ENCODE peak calls at places on chromosomes 7 and 10, in four cellular contexts. One of them, this sample, is unnamed.

GRCh38 chr7:116610210-116610609 is 61.8 kb upstream of the MET start:
- DNase-seq in GM12878: no peak
- DNase-seq in WTC11: no peak
- DNase-seq in K562: no peak
- DNase-seq in this sample: no peak

GRCh38 chr7:142323706-142324105 is 65.8 kb upstream of the PRSS58 start:
- DNase-seq in GM12878: no peak
- DNase-seq in WTC11: peak; percentile 88
- DNase-seq in K562: peak; percentile 74
- DNase-seq in this sample: peak; percentile 13

GRCh38 chr10:91541481-91541880 is 91.4 kb downstream of the PPP1R3C start:
- DNase-seq in WTC11: no peak
- DNase-seq in K562: no peak
- DNase-seq in GM12878: no peak
- DNase-seq in this sample: no peak

GRCh38 chr7:28296571-28297483 is 115.5 kb upstream of the CREB5 start:
- DNase-seq in GM12878: no peak
- DNase-seq in K562: peak; percentile 33
- DNase-seq in WTC11: peak; percentile 71
- DNase-seq in this sample: no peak

GRCh38 chr10:88091490-88092061 is 228.2 kb downstream of the PTEN start:
- DNase-seq in GM12878: peak; percentile 98
- DNase-seq in WTC11: no peak
- DNase-seq in K562: no peak
- DNase-seq in this sample: no peak

GRCh38 chr7:44796504-44797328 is at the start of gene PPIA:
- DNase-seq in GM12878: peak; percentile 87
- DNase-seq in WTC11: peak; percentile 98
- DNase-seq in K562: peak; percentile 100
- DNase-seq in this sample: peak; percentile 95

GRCh38 chr7:33186187-33186586 is 56.8 kb downstream of the BBS9 start:
- DNase-seq in WTC11: no peak
- DNase-seq in K562: no peak
- DNase-seq in GM12878: no peak
- DNase-seq in this sample: no peak

GRCh38 chr10:102837230-102837721 is at the start of gene CYP17A1:
- DNase-seq in GM12878: no peak
- DNase-seq in K562: peak; percentile 47
- DNase-seq in WTC11: no peak
- DNase-seq in this sample: no peak

GRCh38 chr10:95363303-95363912 is 72.6 kb upstream of the PDLIM1 start:
- DNase-seq in GM12878: peak; percentile 50
- DNase-seq in K562: peak; percentile 61
- DNase-seq in WTC11: no peak
- DNase-seq in this sample: peak; percentile 71

GRCh38 chr10:104824378-104825006 is 183.4 kb downstream of the SORCS3 start:
- DNase-seq in WTC11: peak; percentile 75
- DNase-seq in GM12878: no peak
- DNase-seq in K562: peak; percentile 4
- DNase-seq in this sample: no peak

GRCh38 chr10:230758-231157 is 95.5 kb downstream of the ZMYND11 start:
- DNase-seq in GM12878: no peak
- DNase-seq in WTC11: no peak
- DNase-seq in K562: peak; percentile 26
- DNase-seq in this sample: peak; percentile 15

GRCh38 chr7:68147621-68148238 is 1151.1 kb downstream of the TYW1 start:
- DNase-seq in K562: no peak
- DNase-seq in GM12878: no peak
- DNase-seq in WTC11: no peak
- DNase-seq in this sample: no peak

GRCh38 chr7:4738711-4739527 is 36.5 kb upstream of the AP5Z1 start:
- DNase-seq in WTC11: no peak
- DNase-seq in GM12878: no peak
- DNase-seq in K562: peak; percentile 90
- DNase-seq in this sample: peak; percentile 77

GRCh38 chr7:128387663-128388485 is 21.9 kb downstream of the IMPDH1 start:
- DNase-seq in GM12878: no peak
- DNase-seq in WTC11: peak; percentile 94
- DNase-seq in K562: peak; percentile 95
- DNase-seq in this sample: peak; percentile 68

GRCh38 chr10:110865804-110866482 is 5.8 kb upstream of the PDCD4 start:
- DNase-seq in GM12878: no peak
- DNase-seq in K562: no peak
- DNase-seq in WTC11: no peak
- DNase-seq in this sample: no peak

GRCh38 chr10:79022565-79023488 is 45.9 kb upstream of the ZMIZ1 start:
- DNase-seq in GM12878: peak; percentile 12
- DNase-seq in WTC11: peak; percentile 67
- DNase-seq in K562: peak; percentile 96
- DNase-seq in this sample: peak; percentile 65

GRCh38 chr7:120691915-120692314 is 166.0 kb downstream of the TSPAN12 start:
- DNase-seq in WTC11: no peak
- DNase-seq in GM12878: no peak
- DNase-seq in K562: no peak
- DNase-seq in this sample: no peak

GRCh38 chr10:118721005-118721876 is 33.5 kb downstream of the CACUL1 start:
- DNase-seq in WTC11: peak; percentile 47
- DNase-seq in GM12878: no peak
- DNase-seq in K562: peak; percentile 14
- DNase-seq in this sample: peak; percentile 28

GRCh38 chr7:143417734-143418378 is 9.2 kb upstream of the EPHA1 start:
- DNase-seq in WTC11: no peak
- DNase-seq in GM12878: no peak
- DNase-seq in K562: no peak
- DNase-seq in this sample: no peak

GRCh38 chr10:34698248-34698831 is 116.8 kb downstream of the PARD3 start:
- DNase-seq in GM12878: no peak
- DNase-seq in WTC11: no peak
- DNase-seq in K562: no peak
- DNase-seq in this sample: no peak
- TF ChIP-seq CBFB in GM12878: no peak
- TF ChIP-seq CBFB in WTC11: no peak
- TF ChIP-seq CBFB in K562: no peak
- TF ChIP-seq CBFB in this sample: no peak

GRCh38 chr7:1949681-1950055 is 279.6 kb downstream of the ELFN1 start:
- DNase-seq in WTC11: no peak
- DNase-seq in K562: no peak
- DNase-seq in GM12878: no peak
- DNase-seq in this sample: no peak
- TF ChIP-seq ETV6 in WTC11: no peak
- TF ChIP-seq ETV6 in K562: no peak
- TF ChIP-seq ETV6 in GM12878: no peak
- TF ChIP-seq ETV6 in this sample: no peak

GRCh38 chr7:112495820-112496462 is 15.2 kb downstream of the LSMEM1 start:
- DNase-seq in K562: peak; percentile 53
- DNase-seq in WTC11: peak; percentile 47
- DNase-seq in GM12878: no peak
- DNase-seq in this sample: peak; percentile 48
- TF ChIP-seq CBFB in K562: no peak
- TF ChIP-seq CBFB in WTC11: no peak
- TF ChIP-seq CBFB in GM12878: no peak
- TF ChIP-seq CBFB in this sample: no peak

GRCh38 chr7:801940-802364 is 30.3 kb upstream of the SUN1 start:
- DNase-seq in K562: no peak
- DNase-seq in GM12878: no peak
- DNase-seq in WTC11: no peak
- DNase-seq in this sample: no peak

GRCh38 chr7:802500-803242 is 29.6 kb upstream of the SUN1 start:
- DNase-seq in K562: no peak
- DNase-seq in WTC11: no peak
- DNase-seq in GM12878: no peak
- DNase-seq in this sample: no peak

GRCh38 chr7:803243-803635 is 29.0 kb upstream of the SUN1 start:
- DNase-seq in K562: no peak
- DNase-seq in WTC11: no peak
- DNase-seq in GM12878: no peak
- DNase-seq in this sample: no peak

DNA sequence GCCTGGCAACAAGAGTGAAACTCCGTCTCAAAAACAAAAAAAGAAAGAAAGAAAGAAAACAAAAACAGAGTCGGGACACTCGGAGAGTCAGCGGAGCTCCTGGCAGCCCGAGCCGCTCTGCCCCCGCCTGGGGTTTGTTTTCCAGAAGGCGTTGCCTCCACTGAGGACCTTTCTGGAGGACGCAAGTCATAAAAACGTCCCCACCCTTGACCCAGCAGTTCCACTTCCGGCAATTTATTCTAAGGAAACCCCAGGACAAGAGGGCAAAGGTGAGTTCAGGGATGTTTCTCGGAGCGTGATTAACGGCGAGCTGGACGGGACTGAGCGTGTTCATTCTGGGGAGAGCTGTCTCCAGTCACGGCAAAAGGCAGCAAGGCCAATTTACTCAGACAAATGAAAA is 27.0 kb upstream of the SUN1 start:
- DNase-seq in K562: no peak
- DNase-seq in GM12878: no peak
- DNase-seq in WTC11: no peak
- DNase-seq in this sample: no peak
- TF ChIP-seq ETV6 in K562: no peak
- TF ChIP-seq ETV6 in GM12878: no peak
- TF ChIP-seq ETV6 in WTC11: no peak
- TF ChIP-seq ETV6 in this sample: no peak

GRCh38 chr10:101014230-101014884 is 14.7 kb downstream of the LZTS2 start:
- DNase-seq in GM12878: no peak
- DNase-seq in K562: peak; percentile 73
- DNase-seq in WTC11: peak; percentile 91
- DNase-seq in this sample: no peak
- TF ChIP-seq CBFB in GM12878: no peak
- TF ChIP-seq CBFB in K562: no peak
- TF ChIP-seq CBFB in WTC11: no peak
- TF ChIP-seq CBFB in this sample: no peak

GRCh38 chr7:34281260-34281659 is 375.9 kb downstream of the BMPER start:
- DNase-seq in K562: no peak
- DNase-seq in WTC11: no peak
- DNase-seq in GM12878: no peak
- DNase-seq in this sample: peak; percentile 13

GRCh38 chr7:34282271-34282670 is 375.7 kb upstream of the NPSR1 start:
- DNase-seq in GM12878: no peak
- DNase-seq in WTC11: no peak
- DNase-seq in K562: no peak
- DNase-seq in this sample: no peak

GRCh38 chr7:34277801-34278195 is 372.5 kb downstream of the BMPER start:
- DNase-seq in K562: no peak
- DNase-seq in GM12878: no peak
- DNase-seq in WTC11: no peak
- DNase-seq in this sample: no peak

GRCh38 chr7:34275629-34276028 is 370.3 kb downstream of the BMPER start:
- DNase-seq in K562: no peak
- DNase-seq in GM12878: no peak
- DNase-seq in WTC11: no peak
- DNase-seq in this sample: no peak

GRCh38 chr7:34277016-34277800 is 371.9 kb downstream of the BMPER start:
- DNase-seq in K562: no peak
- DNase-seq in WTC11: no peak
- DNase-seq in GM12878: no peak
- DNase-seq in this sample: no peak
- TF ChIP-seq ETV6 in K562: no peak
- TF ChIP-seq ETV6 in WTC11: no peak
- TF ChIP-seq ETV6 in GM12878: no peak
- TF ChIP-seq ETV6 in this sample: no peak

GRCh38 chr10:77893386-77893785 is 33.2 kb downstream of the DLG5 start:
- DNase-seq in K562: no peak
- DNase-seq in GM12878: no peak
- DNase-seq in WTC11: no peak
- DNase-seq in this sample: no peak
- TF ChIP-seq CBFB in K562: no peak
- TF ChIP-seq CBFB in GM12878: no peak
- TF ChIP-seq CBFB in WTC11: no peak
- TF ChIP-seq CBFB in this sample: no peak

GRCh38 chr7:87600130-87601124 is at the start of gene ABCB1:
- DNase-seq in K562: peak; percentile 12
- DNase-seq in WTC11: peak; percentile 64
- DNase-seq in GM12878: no peak
- DNase-seq in this sample: peak; percentile 63
- TF ChIP-seq ETV6 in K562: no peak
- TF ChIP-seq ETV6 in WTC11: no peak
- TF ChIP-seq ETV6 in GM12878: no peak
- TF ChIP-seq ETV6 in this sample: no peak

DNA sequence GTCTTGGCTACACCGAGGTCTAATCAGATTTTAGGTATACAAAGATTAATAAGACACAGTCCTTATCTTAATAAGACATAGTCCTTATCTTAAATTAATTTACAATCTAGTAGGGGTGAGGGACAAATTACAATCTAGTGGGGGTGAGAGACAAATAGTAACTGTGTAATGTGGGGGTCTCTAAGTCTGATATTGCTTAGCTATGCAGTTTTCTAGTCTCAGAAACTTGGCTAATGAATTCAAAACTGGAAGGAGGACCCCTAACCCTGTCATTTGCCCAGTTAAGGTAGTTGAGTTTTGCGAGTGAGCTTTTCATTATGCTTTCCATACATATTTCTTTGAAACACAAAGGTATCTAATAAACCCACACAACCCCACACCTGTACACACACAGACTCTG is 136.1 kb downstream of the DPP6 start:
- DNase-seq in GM12878: no peak
- DNase-seq in K562: no peak
- DNase-seq in WTC11: no peak
- DNase-seq in this sample: no peak
- TF ChIP-seq CBFB in GM12878: no peak
- TF ChIP-seq CBFB in K562: no peak
- TF ChIP-seq CBFB in WTC11: no peak
- TF ChIP-seq CBFB in this sample: no peak

GRCh38 chr7:36487756-36488336 is 98.2 kb downstream of the ANLN start:
- DNase-seq in WTC11: no peak
- DNase-seq in GM12878: peak; percentile 21
- DNase-seq in K562: no peak
- DNase-seq in this sample: peak; percentile 39
- TF ChIP-seq ETV6 in WTC11: no peak
- TF ChIP-seq ETV6 in GM12878: no peak
- TF ChIP-seq ETV6 in K562: no peak
- TF ChIP-seq ETV6 in this sample: no peak